ENCODE peak calls at places on chromosomes 5 and 9, in ten cellular contexts. One of them, this sample, is unnamed.

GRCh38 chr9:29691758-29692407 is 2118.6 kb upstream of the C9orf72 start:
- DNase-seq in brain microvascular endothelial cell: peak; percentile 7
- DNase-seq in stomach: no peak
- DNase-seq in astrocyte of the spinal cord: peak; percentile 35
- DNase-seq in GM12864: no peak
- DNase-seq in BE2C: peak; percentile 70
- DNase-seq in adrenal gland: peak; percentile 19
- DNase-seq in kidney epithelial cell: no peak
- DNase-seq in neural progenitor cell: peak; percentile 79
- DNase-seq in cardiac fibroblast: peak; percentile 57
- DNase-seq in this sample: no peak

GRCh38 chr5:81353189-81353588 is 40.7 kb downstream of the ACOT12 start:
- DNase-seq in neural progenitor cell: no peak
- DNase-seq in GM12864: no peak
- DNase-seq in adrenal gland: no peak
- DNase-seq in cardiac fibroblast: no peak
- DNase-seq in BE2C: no peak
- DNase-seq in brain microvascular endothelial cell: no peak
- DNase-seq in astrocyte of the spinal cord: no peak
- DNase-seq in stomach: no peak
- DNase-seq in kidney epithelial cell: no peak
- DNase-seq in this sample: no peak

GRCh38 chr9:116381350-116381749 is 227.8 kb downstream of the PAPPA start:
- DNase-seq in BE2C: no peak
- DNase-seq in neural progenitor cell: no peak
- DNase-seq in kidney epithelial cell: no peak
- DNase-seq in adrenal gland: no peak
- DNase-seq in astrocyte of the spinal cord: no peak
- DNase-seq in cardiac fibroblast: peak; percentile 27
- DNase-seq in GM12864: no peak
- DNase-seq in stomach: no peak
- DNase-seq in brain microvascular endothelial cell: no peak
- DNase-seq in this sample: no peak

GRCh38 chr9:36964791-36965190 is 69.3 kb downstream of the PAX5 start:
- DNase-seq in neural progenitor cell: no peak
- DNase-seq in BE2C: no peak
- DNase-seq in brain microvascular endothelial cell: no peak
- DNase-seq in kidney epithelial cell: no peak
- DNase-seq in adrenal gland: no peak
- DNase-seq in GM12864: no peak
- DNase-seq in cardiac fibroblast: no peak
- DNase-seq in stomach: no peak
- DNase-seq in astrocyte of the spinal cord: no peak
- DNase-seq in this sample: no peak

GRCh38 chr9:93812410-93812668 is 142.8 kb downstream of the BARX1 start:
- DNase-seq in stomach: no peak
- DNase-seq in brain microvascular endothelial cell: no peak
- DNase-seq in neural progenitor cell: no peak
- DNase-seq in cardiac fibroblast: no peak
- DNase-seq in kidney epithelial cell: no peak
- DNase-seq in GM12864: no peak
- DNase-seq in BE2C: no peak
- DNase-seq in astrocyte of the spinal cord: no peak
- DNase-seq in adrenal gland: no peak
- DNase-seq in this sample: no peak

GRCh38 chr9:114046876-114047275 is 31.2 kb downstream of the AMBP start:
- DNase-seq in astrocyte of the spinal cord: no peak
- DNase-seq in cardiac fibroblast: peak; percentile 6
- DNase-seq in stomach: no peak
- DNase-seq in GM12864: no peak
- DNase-seq in neural progenitor cell: no peak
- DNase-seq in brain microvascular endothelial cell: no peak
- DNase-seq in BE2C: no peak
- DNase-seq in adrenal gland: no peak
- DNase-seq in kidney epithelial cell: no peak
- DNase-seq in this sample: peak; percentile 47

GRCh38 chr9:130431536-130432303 is 13.0 kb upstream of the ASS1 start:
- DNase-seq in GM12864: no peak
- DNase-seq in BE2C: no peak
- DNase-seq in stomach: no peak
- DNase-seq in brain microvascular endothelial cell: no peak
- DNase-seq in kidney epithelial cell: no peak
- DNase-seq in adrenal gland: no peak
- DNase-seq in neural progenitor cell: no peak
- DNase-seq in astrocyte of the spinal cord: no peak
- DNase-seq in cardiac fibroblast: no peak
- DNase-seq in this sample: no peak

GRCh38 chr5:24591426-24591825 is 53.4 kb downstream of the CDH10 start:
- DNase-seq in BE2C: peak; percentile 28
- DNase-seq in stomach: no peak
- DNase-seq in astrocyte of the spinal cord: no peak
- DNase-seq in cardiac fibroblast: no peak
- DNase-seq in brain microvascular endothelial cell: no peak
- DNase-seq in adrenal gland: no peak
- DNase-seq in GM12864: no peak
- DNase-seq in kidney epithelial cell: no peak
- DNase-seq in neural progenitor cell: no peak
- DNase-seq in this sample: no peak

GRCh38 chr5:18236386-18236785 is 602.1 kb downstream of the TAF11L14 start:
- DNase-seq in neural progenitor cell: no peak
- DNase-seq in cardiac fibroblast: no peak
- DNase-seq in astrocyte of the spinal cord: no peak
- DNase-seq in adrenal gland: no peak
- DNase-seq in BE2C: no peak
- DNase-seq in stomach: no peak
- DNase-seq in kidney epithelial cell: no peak
- DNase-seq in GM12864: no peak
- DNase-seq in brain microvascular endothelial cell: peak; percentile 18
- DNase-seq in this sample: no peak

GRCh38 chr5:75885849-75886596 is 168.8 kb upstream of the POC5 start:
- DNase-seq in neural progenitor cell: peak; percentile 45
- DNase-seq in brain microvascular endothelial cell: peak; percentile 5
- DNase-seq in GM12864: no peak
- DNase-seq in adrenal gland: no peak
- DNase-seq in BE2C: no peak
- DNase-seq in kidney epithelial cell: no peak
- DNase-seq in cardiac fibroblast: no peak
- DNase-seq in astrocyte of the spinal cord: no peak
- DNase-seq in stomach: no peak
- DNase-seq in this sample: no peak

GRCh38 chr9:20409321-20410092 is 212.8 kb downstream of the MLLT3 start:
- DNase-seq in adrenal gland: no peak
- DNase-seq in neural progenitor cell: no peak
- DNase-seq in astrocyte of the spinal cord: no peak
- DNase-seq in kidney epithelial cell: no peak
- DNase-seq in BE2C: no peak
- DNase-seq in cardiac fibroblast: no peak
- DNase-seq in stomach: no peak
- DNase-seq in GM12864: no peak
- DNase-seq in brain microvascular endothelial cell: no peak
- DNase-seq in this sample: no peak

GRCh38 chr5:83467315-83468044 is 4.1 kb upstream of the VCAN start:
- DNase-seq in neural progenitor cell: peak; percentile 18
- DNase-seq in BE2C: no peak
- DNase-seq in kidney epithelial cell: no peak
- DNase-seq in adrenal gland: no peak
- DNase-seq in GM12864: no peak
- DNase-seq in astrocyte of the spinal cord: peak; percentile 79
- DNase-seq in stomach: no peak
- DNase-seq in cardiac fibroblast: peak; percentile 68
- DNase-seq in brain microvascular endothelial cell: peak; percentile 18
- DNase-seq in this sample: peak; percentile 73

GRCh38 chr9:135336722-135337490 is 142.7 kb upstream of the PPP1R26 start:
- DNase-seq in brain microvascular endothelial cell: no peak
- DNase-seq in GM12864: no peak
- DNase-seq in adrenal gland: no peak
- DNase-seq in cardiac fibroblast: no peak
- DNase-seq in stomach: no peak
- DNase-seq in neural progenitor cell: no peak
- DNase-seq in BE2C: peak; percentile 4
- DNase-seq in kidney epithelial cell: no peak
- DNase-seq in astrocyte of the spinal cord: no peak
- DNase-seq in this sample: no peak

GRCh38 chr5:33240552-33240951 is 200.2 kb upstream of the TARS1 start:
- DNase-seq in GM12864: no peak
- DNase-seq in neural progenitor cell: no peak
- DNase-seq in cardiac fibroblast: no peak
- DNase-seq in adrenal gland: no peak
- DNase-seq in kidney epithelial cell: no peak
- DNase-seq in BE2C: no peak
- DNase-seq in stomach: no peak
- DNase-seq in brain microvascular endothelial cell: no peak
- DNase-seq in astrocyte of the spinal cord: no peak
- DNase-seq in this sample: no peak

GRCh38 chr5:14762568-14763216 is 98.2 kb downstream of the OTULIN start:
- DNase-seq in stomach: no peak
- DNase-seq in brain microvascular endothelial cell: no peak
- DNase-seq in adrenal gland: no peak
- DNase-seq in cardiac fibroblast: no peak
- DNase-seq in BE2C: no peak
- DNase-seq in astrocyte of the spinal cord: no peak
- DNase-seq in kidney epithelial cell: no peak
- DNase-seq in GM12864: no peak
- DNase-seq in neural progenitor cell: no peak
- DNase-seq in this sample: no peak
- H3K4me3 ChIP-seq in stomach: no peak overlapping the region
- H3K4me3 ChIP-seq in brain microvascular endothelial cell: no peak overlapping the region
- H3K4me3 ChIP-seq in adrenal gland: no peak overlapping the region
- H3K4me3 ChIP-seq in cardiac fibroblast: no peak overlapping the region
- H3K4me3 ChIP-seq in BE2C: no peak overlapping the region
- H3K4me3 ChIP-seq in astrocyte of the spinal cord: no peak overlapping the region
- H3K4me3 ChIP-seq in kidney epithelial cell: no peak overlapping the region
- H3K4me3 ChIP-seq in GM12864: no peak overlapping the region
- H3K4me3 ChIP-seq in neural progenitor cell: no peak overlapping the region
- H3K4me3 ChIP-seq in this sample: no peak overlapping the region

GRCh38 chr5:177514541-177514940 is 2.2 kb downstream of the DDX41 start:
- DNase-seq in neural progenitor cell: no peak
- DNase-seq in stomach: no peak
- DNase-seq in cardiac fibroblast: no peak
- DNase-seq in adrenal gland: no peak
- DNase-seq in kidney epithelial cell: no peak
- DNase-seq in astrocyte of the spinal cord: no peak
- DNase-seq in GM12864: no peak
- DNase-seq in brain microvascular endothelial cell: no peak
- DNase-seq in BE2C: no peak
- DNase-seq in this sample: no peak

GRCh38 chr5:177519463-177520235 is 2.9 kb upstream of the DDX41 start:
- DNase-seq in stomach: no peak
- DNase-seq in neural progenitor cell: no peak
- DNase-seq in astrocyte of the spinal cord: no peak
- DNase-seq in GM12864: no peak
- DNase-seq in brain microvascular endothelial cell: no peak
- DNase-seq in adrenal gland: no peak
- DNase-seq in cardiac fibroblast: no peak
- DNase-seq in BE2C: no peak
- DNase-seq in kidney epithelial cell: no peak
- DNase-seq in this sample: no peak

GRCh38 chr5:177515580-177515979 is 1.2 kb downstream of the DDX41 start:
- DNase-seq in BE2C: no peak
- DNase-seq in stomach: no peak
- DNase-seq in astrocyte of the spinal cord: no peak
- DNase-seq in kidney epithelial cell: no peak
- DNase-seq in GM12864: no peak
- DNase-seq in adrenal gland: no peak
- DNase-seq in neural progenitor cell: no peak
- DNase-seq in brain microvascular endothelial cell: no peak
- DNase-seq in cardiac fibroblast: no peak
- DNase-seq in this sample: no peak

GRCh38 chr5:177513500-177513899 is 3.3 kb downstream of the DDX41 start:
- DNase-seq in astrocyte of the spinal cord: no peak
- DNase-seq in kidney epithelial cell: no peak
- DNase-seq in stomach: no peak
- DNase-seq in cardiac fibroblast: no peak
- DNase-seq in GM12864: no peak
- DNase-seq in BE2C: no peak
- DNase-seq in brain microvascular endothelial cell: no peak
- DNase-seq in neural progenitor cell: no peak
- DNase-seq in adrenal gland: no peak
- DNase-seq in this sample: no peak

GRCh38 chr5:177516601-177517568 is at the start of gene DDX41:
- DNase-seq in cardiac fibroblast: peak; percentile 99
- DNase-seq in neural progenitor cell: peak; percentile 98
- DNase-seq in BE2C: peak; percentile 98
- DNase-seq in GM12864: peak; percentile 87
- DNase-seq in adrenal gland: peak; percentile 99
- DNase-seq in stomach: peak; percentile 97
- DNase-seq in astrocyte of the spinal cord: peak; percentile 99
- DNase-seq in brain microvascular endothelial cell: peak; percentile 98
- DNase-seq in kidney epithelial cell: peak; percentile 92
- DNase-seq in this sample: peak; percentile 99
- TF ChIP-seq CTCF in cardiac fibroblast: no peak
- TF ChIP-seq CTCF in neural progenitor cell: peak; percentile 24
- TF ChIP-seq CTCF in BE2C: no peak
- TF ChIP-seq CTCF in GM12864: no peak
- TF ChIP-seq CTCF in adrenal gland: no peak
- TF ChIP-seq CTCF in stomach: no peak
- TF ChIP-seq CTCF in astrocyte of the spinal cord: no peak
- TF ChIP-seq CTCF in brain microvascular endothelial cell: peak; percentile 23
- TF ChIP-seq CTCF in kidney epithelial cell: no peak
- TF ChIP-seq CTCF in this sample: no peak

DNA sequence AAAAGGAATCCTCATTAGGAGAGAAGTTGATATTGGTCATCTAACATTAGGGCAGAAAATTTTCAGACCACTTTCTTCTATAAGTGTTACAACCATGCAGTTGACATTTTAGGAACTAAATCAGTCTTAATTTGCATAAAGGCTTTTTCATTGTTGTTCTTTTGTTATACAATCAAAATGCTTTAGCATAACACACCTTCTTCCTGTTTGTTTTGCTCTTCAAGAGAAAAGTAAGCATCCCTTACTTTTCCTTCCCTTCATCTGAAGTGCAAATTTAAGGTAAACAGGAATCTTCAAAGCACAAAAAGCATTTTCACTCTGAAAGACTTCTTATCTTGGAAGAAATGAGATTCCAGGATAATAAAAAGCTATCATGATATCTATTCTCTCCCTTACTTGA is 273.6 kb downstream of the PTPRD start:
- DNase-seq in stomach: no peak
- DNase-seq in GM12864: no peak
- DNase-seq in adrenal gland: no peak
- DNase-seq in brain microvascular endothelial cell: no peak
- DNase-seq in astrocyte of the spinal cord: no peak
- DNase-seq in BE2C: no peak
- DNase-seq in kidney epithelial cell: no peak
- DNase-seq in neural progenitor cell: no peak
- DNase-seq in cardiac fibroblast: no peak
- DNase-seq in this sample: no peak
- H3K4me3 ChIP-seq in stomach: no peak overlapping the region
- H3K4me3 ChIP-seq in GM12864: no peak overlapping the region
- H3K4me3 ChIP-seq in adrenal gland: no peak overlapping the region
- H3K4me3 ChIP-seq in brain microvascular endothelial cell: no peak overlapping the region
- H3K4me3 ChIP-seq in astrocyte of the spinal cord: no peak overlapping the region
- H3K4me3 ChIP-seq in BE2C: no peak overlapping the region
- H3K4me3 ChIP-seq in kidney epithelial cell: no peak overlapping the region
- H3K4me3 ChIP-seq in neural progenitor cell: no peak overlapping the region
- H3K4me3 ChIP-seq in cardiac fibroblast: no peak overlapping the region
- H3K4me3 ChIP-seq in this sample: no peak overlapping the region

GRCh38 chr5:120396186-120396585 is 67.9 kb upstream of the PRR16 start:
- DNase-seq in brain microvascular endothelial cell: no peak
- DNase-seq in adrenal gland: no peak
- DNase-seq in GM12864: no peak
- DNase-seq in neural progenitor cell: no peak
- DNase-seq in cardiac fibroblast: no peak
- DNase-seq in BE2C: no peak
- DNase-seq in stomach: no peak
- DNase-seq in kidney epithelial cell: no peak
- DNase-seq in astrocyte of the spinal cord: peak; percentile 61
- DNase-seq in this sample: peak; percentile 74

GRCh38 chr5:120394259-120394658 is 69.8 kb upstream of the PRR16 start:
- DNase-seq in neural progenitor cell: no peak
- DNase-seq in BE2C: no peak
- DNase-seq in cardiac fibroblast: no peak
- DNase-seq in adrenal gland: no peak
- DNase-seq in astrocyte of the spinal cord: no peak
- DNase-seq in brain microvascular endothelial cell: no peak
- DNase-seq in kidney epithelial cell: no peak
- DNase-seq in GM12864: no peak
- DNase-seq in stomach: no peak
- DNase-seq in this sample: no peak
- TF ChIP-seq CTCF in neural progenitor cell: peak; percentile 23
- TF ChIP-seq CTCF in BE2C: no peak
- TF ChIP-seq CTCF in cardiac fibroblast: peak; percentile 3
- TF ChIP-seq CTCF in adrenal gland: no peak
- TF ChIP-seq CTCF in astrocyte of the spinal cord: peak; percentile 8
- TF ChIP-seq CTCF in brain microvascular endothelial cell: no peak
- TF ChIP-seq CTCF in kidney epithelial cell: peak; percentile 2
- TF ChIP-seq CTCF in GM12864: no peak
- TF ChIP-seq CTCF in stomach: no peak
- TF ChIP-seq CTCF in this sample: no peak